ENCODE peak calls at places on chromosomes 5 and 9, in five cellular contexts. H is gastrocnemius medialis, A is dorsolateral prefrontal cortex, W is mesenchymal stem cell, B is ovary. K is an unnamed sample.

GRCh38 chr5:10994088-10994986 is 233.3 kb upstream of the DAP start:
- DNase-seq in A (no peak), H (no peak), B (no peak), W (no peak), K (no peak)

GRCh38 chr5:5220896-5221295 is 80.8 kb downstream of the ADAMTS16 start:
- DNase-seq in B (no peak), W (no peak), H (no peak), A (no peak), K (no peak)

GRCh38 chr9:19720374-19720773 is 68.5 kb downstream of the SLC24A2 start:
- DNase-seq in W (peak; percentile 55), A (no peak), B (no peak), H (no peak), K (peak; percentile 30)

GRCh38 chr5:153222956-153223355 is 267.5 kb upstream of the GRIA1 start:
- DNase-seq in A (no peak), H (no peak), W (peak; percentile 58), B (no peak), K (peak; percentile 91)

GRCh38 chr5:142201471-142201887 is 92.9 kb downstream of the NDFIP1 start:
- DNase-seq in H (no peak), B (no peak), W (peak; percentile 89), A (no peak), K (peak; percentile 66)

GRCh38 chr9:79559501-79560181 is 12.1 kb upstream of the TLE4 start:
- DNase-seq in B (no peak), H (no peak), W (no peak), A (no peak), K (no peak)

GRCh38 chr5:42691413-42691861 is 65.2 kb upstream of the CCDC152 start:
- DNase-seq in A (peak; percentile 29), H (no peak), B (peak; percentile 12), W (peak; percentile 14), K (no peak)

GRCh38 chr5:82820958-82821880 is 256.0 kb downstream of the TMEM167A start:
- DNase-seq in A (no peak), W (no peak), B (no peak), H (no peak), K (no peak)

GRCh38 chr9:70411930-70412677 is 2.4 kb downstream of the KLF9 start:
- DNase-seq in B (peak; percentile 74), H (peak; percentile 84), A (no peak), W (peak; percentile 84), K (peak; percentile 95)

GRCh38 chr5:179679014-179679674 is 1.7 kb downstream of the CBY3 start:
- DNase-seq in B (peak; percentile 84), H (peak; percentile 32), W (no peak), A (peak; percentile 62), K (peak; percentile 45)

GRCh38 chr9:21060919-21061561 is 16.7 kb downstream of the IFNB1 start:
- DNase-seq in A (no peak), B (no peak), H (no peak), W (no peak), K (no peak)

GRCh38 chr5:179700401-179700918 is 1.7 kb downstream of the CANX start:
- DNase-seq in W (peak; percentile 33), A (no peak), B (no peak), H (no peak), K (peak; percentile 38)

GRCh38 chr5:10524376-10525123 is 39.3 kb upstream of the ANKRD33B start:
- DNase-seq in W (peak; percentile 82), A (peak; percentile 90), B (no peak), H (no peak), K (no peak)

GRCh38 chr5:137633896-137634295 is 102.0 kb downstream of the KLHL3 start:
- DNase-seq in A (no peak), B (no peak), W (no peak), H (no peak), K (no peak)

GRCh38 chr5:15691536-15691935 is 191.6 kb downstream of the FBXL7 start:
- DNase-seq in H (no peak), A (no peak), W (no peak), B (no peak), K (no peak)

GRCh38 chr5:60260658-60261057 is 367.1 kb upstream of the PDE4D start:
- DNase-seq in A (no peak), H (no peak), B (no peak), W (peak; percentile 2), K (no peak)

GRCh38 chr9:106945727-106946690 is 83.0 kb downstream of the ZNF462 start:
- DNase-seq in A (no peak), W (peak; percentile 55), B (no peak), H (no peak), K (no peak)

GRCh38 chr9:97714435-97714834 is 17.3 kb upstream of the XPA start:
- DNase-seq in B (no peak), A (no peak), W (peak; percentile 39), H (no peak), K (peak; percentile 84)

GRCh38 chr5:154356256-154356655 is 89.5 kb upstream of the SAP30L start:
- DNase-seq in A (no peak), W (no peak), H (no peak), B (no peak), K (peak; percentile 52)

GRCh38 chr9:89631381-89631780 is 26.6 kb downstream of the GADD45G start:
- DNase-seq in B (no peak), H (no peak), W (no peak), A (no peak), K (no peak)

GRCh38 chr5:41281215-41281810 is 68.0 kb upstream of the C6 start:
- DNase-seq in B (no peak), W (no peak), A (no peak), H (no peak), K (no peak)

GRCh38 chr5:176389114-176389768 is 690 bp downstream of the HIGD2A start:
- DNase-seq in B (no peak), A (no peak), H (no peak), W (no peak), K (no peak)

GRCh38 chr5:68942169-68942568 is 151.6 kb upstream of the SLC30A5 start:
- DNase-seq in A (no peak), W (no peak), B (no peak), H (no peak), K (no peak)
- H3K27ac ChIP-seq in A (no peak overlapping the region), W (no peak overlapping the region), B (no peak overlapping the region), H (no peak overlapping the region), K (no peak overlapping the region)

GRCh38 chr5:160477266-160477970 is 55.8 kb downstream of the PTTG1 start:
- DNase-seq in H (no peak), A (no peak), W (no peak), B (no peak), K (no peak)
- H3K27ac ChIP-seq in H (no peak overlapping the region), A (no peak overlapping the region), W (peak overlapping the region; percentile 53), B (no peak overlapping the region), K (no peak overlapping the region)

DNA sequence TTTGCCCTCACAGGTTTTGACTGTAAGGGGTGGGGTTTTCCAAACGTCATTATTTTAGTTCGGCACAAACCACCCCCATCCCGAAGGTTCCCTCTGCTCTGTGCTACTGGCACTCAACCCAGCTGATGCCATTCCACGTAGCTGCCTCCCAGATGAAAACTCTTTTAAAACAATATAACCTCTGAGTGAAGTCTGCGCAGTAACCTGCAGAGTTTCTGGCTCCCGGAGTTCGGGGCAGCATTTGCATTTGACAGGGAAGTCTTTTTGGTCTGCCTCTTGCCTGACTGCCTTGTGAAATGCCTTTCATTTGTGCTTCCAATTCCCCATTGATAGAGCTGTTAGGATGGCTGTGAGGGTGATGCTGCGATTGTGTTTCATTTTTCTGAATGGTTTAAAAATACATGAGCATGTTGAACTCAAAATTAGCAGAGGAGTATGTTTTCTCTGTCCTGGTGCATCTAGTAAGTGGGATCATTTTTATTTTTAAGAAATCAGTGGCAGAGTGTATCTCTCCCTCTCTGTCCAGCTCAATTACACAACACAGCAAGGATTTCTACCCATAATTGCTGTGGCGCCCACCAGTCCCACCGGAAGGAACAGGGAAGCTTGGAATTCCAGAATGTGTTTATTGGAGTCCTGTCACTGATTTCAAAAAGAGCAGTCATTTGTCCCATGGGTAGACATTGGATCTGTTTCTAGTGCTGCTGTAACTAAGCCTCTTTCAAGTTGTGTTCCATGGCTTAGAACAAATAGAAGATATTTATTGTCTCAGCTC is 24.8 kb downstream of the ADCY2 start:
- DNase-seq in A (no peak), H (no peak), B (no peak), W (no peak), K (no peak)
- H3K27ac ChIP-seq in A (peak overlapping the region; percentile 39), H (peak overlapping the region; percentile 88), B (no peak overlapping the region), W (no peak overlapping the region), K (no peak overlapping the region)

DNA sequence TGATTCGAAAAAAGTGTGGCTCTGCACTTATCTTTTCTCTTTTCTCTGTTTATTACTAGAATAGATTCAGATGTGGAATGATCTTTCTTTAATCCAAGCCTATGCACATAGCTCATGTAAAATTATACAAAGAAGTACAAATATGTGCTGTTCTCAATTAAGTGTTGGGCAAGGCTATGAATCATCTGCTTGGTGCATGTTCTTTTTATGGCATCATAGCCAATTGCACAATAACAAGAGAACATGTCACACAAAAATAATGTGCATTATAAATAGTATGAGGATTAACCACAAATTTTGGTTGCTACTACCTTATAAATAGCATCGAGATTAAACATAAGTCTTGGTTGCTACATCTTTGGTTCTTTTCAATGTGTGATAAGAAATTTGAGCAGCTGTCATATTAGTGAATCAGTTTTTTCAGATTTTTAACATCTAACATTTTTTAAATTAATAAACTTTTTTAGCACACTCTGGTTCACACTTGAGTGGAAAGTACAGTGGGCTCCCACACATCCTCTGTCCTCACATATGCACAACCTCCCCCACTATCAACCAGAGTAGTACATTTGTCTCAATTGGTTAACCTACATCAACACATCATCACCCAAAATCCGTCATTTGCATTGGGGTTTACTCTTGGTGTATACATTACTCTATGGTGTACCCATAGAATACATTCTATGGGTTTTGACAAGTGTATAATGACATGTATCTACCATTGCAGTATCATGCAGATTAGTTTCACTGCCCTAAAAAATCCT is 6.8 kb upstream of the RECK start:
- DNase-seq in A (no peak), W (peak; percentile 91), H (no peak), B (no peak), K (peak; percentile 77)
- H3K27ac ChIP-seq in A (no peak overlapping the region), W (no peak overlapping the region), H (peak overlapping the region; percentile 28), B (no peak overlapping the region), K (no peak overlapping the region)

DNA sequence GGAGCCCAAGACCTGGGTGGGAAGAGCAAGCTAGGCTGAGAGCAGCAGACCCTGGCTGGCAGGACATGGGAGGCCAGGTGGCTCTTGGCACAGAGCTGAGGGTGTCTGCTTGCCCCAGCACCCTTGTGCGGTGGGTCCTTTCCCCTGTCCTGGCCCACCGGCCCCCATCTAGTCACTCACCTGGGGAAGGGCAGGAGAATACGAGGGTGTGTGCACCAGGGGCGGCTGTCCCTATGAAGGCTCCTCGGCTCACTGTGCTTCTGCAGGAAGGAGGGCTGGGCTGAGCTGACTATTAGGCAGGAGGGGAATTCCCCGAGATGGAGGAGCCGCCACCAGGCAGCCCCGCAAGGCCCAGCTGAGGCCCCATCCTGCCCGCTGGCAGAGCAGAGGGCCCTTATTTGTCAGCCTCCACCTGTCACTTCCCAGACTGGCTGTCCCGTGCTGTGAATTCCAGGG is 6.1 kb upstream of the TNIP1 start:
- DNase-seq in H (no peak), A (no peak), W (peak; percentile 61), B (no peak), K (no peak)
- H3K27ac ChIP-seq in H (peak overlapping the region; percentile 75), A (no peak overlapping the region), W (peak overlapping the region; percentile 34), B (no peak overlapping the region), K (no peak overlapping the region)

GRCh38 chr9:71769175-71770165 is 1.2 kb upstream of the CEMIP2 start:
- DNase-seq in H (peak; percentile 89), W (peak; percentile 45), A (peak; percentile 55), B (peak; percentile 69), K (no peak)
- H3K27ac ChIP-seq in H (peak overlapping the region; percentile 99), W (no peak overlapping the region), A (peak overlapping the region; percentile 95), B (no peak overlapping the region), K (peak overlapping the region; percentile 88)

GRCh38 chr9:105651806-105652205 is 10.5 kb upstream of the TAL2 start:
- DNase-seq in H (no peak), A (no peak), W (no peak), B (no peak), K (no peak)
- H3K27ac ChIP-seq in H (no peak overlapping the region), A (no peak overlapping the region), W (no peak overlapping the region), B (no peak overlapping the region), K (no peak overlapping the region)

K was measured in RWPE1.